ENCODE peak calls at places on chromosomes 4 and X, in ten cellular contexts. N, T, G, U, A, R, Y, X, S and V are unnamed samples.

GRCh38 chrX:18974993-18975392 is 8.9 kb downstream of the PHKA2 start:
- DNase-seq in A (no peak), U (no peak), X (no peak), R (no peak), S (no peak), Y (no peak), N (no peak), T (no peak), G (no peak), V (no peak)

GRCh38 chrX:127138218-127138617 is 318.7 kb downstream of the PRR32 start:
- DNase-seq in X (no peak), T (no peak), G (no peak), R (no peak), N (no peak), S (no peak), A (no peak), U (no peak), Y (no peak), V (peak; percentile 1)

GRCh38 chr4:1970926-1971325 is 37.8 kb downstream of the NELFA start:
- DNase-seq in U (no peak), R (no peak), T (no peak), S (no peak), Y (no peak), G (no peak), X (no peak), A (no peak), N (no peak), V (no peak)

GRCh38 chr4:127606823-127607222 is 25.9 kb upstream of the INTU start:
- DNase-seq in R (no peak), G (no peak), T (peak; percentile 4), S (no peak), X (no peak), A (no peak), U (no peak), N (no peak), Y (no peak), V (no peak)

GRCh38 chr4:175807596-175807995 is 4.5 kb downstream of the GPM6A start:
- DNase-seq in T (no peak), A (no peak), U (no peak), R (no peak), Y (no peak), S (no peak), N (no peak), X (no peak), G (no peak), V (peak; percentile 8)

GRCh38 chrX:120224388-120224787 is 26.2 kb upstream of the ZBTB33 start:
- DNase-seq in N (no peak), S (no peak), T (no peak), Y (no peak), X (no peak), A (no peak), U (no peak), G (no peak), R (no peak), V (no peak)

GRCh38 chr4:142585411-142585810 is 260.7 kb downstream of the INPP4B start:
- DNase-seq in A (no peak), N (peak; percentile 11), U (no peak), R (no peak), T (no peak), Y (no peak), S (no peak), G (no peak), X (no peak), V (no peak)

GRCh38 chr4:37839426-37839825 is 12.9 kb downstream of the PGM2 start:
- DNase-seq in U (no peak), X (no peak), N (no peak), T (no peak), G (no peak), S (no peak), Y (no peak), A (no peak), R (no peak), V (no peak)

GRCh38 chr4:107044170-107044569 is 8.1 kb upstream of the DKK2 start:
- DNase-seq in A (no peak), Y (peak; percentile 26), X (peak; percentile 28), U (no peak), S (no peak), R (no peak), T (no peak), G (peak; percentile 16), N (no peak), V (no peak)

GRCh38 chr4:114879916-114880315 is 233.5 kb downstream of the NDST4 start:
- DNase-seq in G (no peak), X (no peak), R (no peak), N (no peak), Y (no peak), A (no peak), U (no peak), S (no peak), T (no peak), V (no peak)

GRCh38 chr4:17762705-17763104 is 18.7 kb downstream of the FAM184B start:
- DNase-seq in T (peak; percentile 24), A (no peak), R (no peak), S (no peak), Y (peak; percentile 5), X (peak; percentile 60), G (no peak), N (peak; percentile 67), U (no peak), V (no peak)

GRCh38 chrX:24494544-24495113 is 29.5 kb downstream of the PDK3 start:
- DNase-seq in Y (peak; percentile 83), R (no peak), U (peak; percentile 37), A (no peak), S (peak; percentile 71), N (peak; percentile 81), X (peak; percentile 91), T (peak; percentile 82), G (no peak), V (no peak)

DNA sequence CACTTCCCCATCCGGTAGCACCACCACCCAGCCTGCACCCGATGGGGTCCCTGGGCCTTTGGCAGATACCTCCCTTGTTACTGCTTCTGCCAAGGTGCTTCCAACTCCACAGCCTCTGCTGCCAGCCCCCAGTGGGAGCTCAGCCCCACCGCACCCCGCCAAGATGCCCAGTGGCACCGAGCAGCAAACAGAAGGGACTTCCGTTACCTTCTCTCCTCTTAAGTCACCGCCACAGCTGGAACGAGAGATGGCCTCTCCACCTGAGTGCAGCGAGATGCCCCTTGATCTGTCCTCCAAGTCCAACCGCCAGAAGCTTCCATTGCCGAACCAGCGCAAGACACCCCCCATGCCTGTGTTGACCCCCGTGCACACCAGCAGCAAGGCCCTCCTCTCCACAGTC is 31.9 kb downstream of the BCORL1 start:
- DNase-seq in T (no peak), S (no peak), X (no peak), R (no peak), Y (no peak), G (no peak), N (no peak), A (no peak), U (no peak), V (no peak)
- H3K36me3 ChIP-seq in T (peaks cover 2% of the 10 kb centered on the region), S (no peaks in the 10 kb centered on the region), X (no peaks in the 10 kb centered on the region), R (peaks cover 6% of the 10 kb centered on the region), Y (peaks cover 44% of the 10 kb centered on the region), G (peaks cover 4% of the 10 kb centered on the region), N (no peaks in the 10 kb centered on the region), A (no peaks in the 10 kb centered on the region), U (no peaks in the 10 kb centered on the region), V (no peaks in the 10 kb centered on the region)

DNA sequence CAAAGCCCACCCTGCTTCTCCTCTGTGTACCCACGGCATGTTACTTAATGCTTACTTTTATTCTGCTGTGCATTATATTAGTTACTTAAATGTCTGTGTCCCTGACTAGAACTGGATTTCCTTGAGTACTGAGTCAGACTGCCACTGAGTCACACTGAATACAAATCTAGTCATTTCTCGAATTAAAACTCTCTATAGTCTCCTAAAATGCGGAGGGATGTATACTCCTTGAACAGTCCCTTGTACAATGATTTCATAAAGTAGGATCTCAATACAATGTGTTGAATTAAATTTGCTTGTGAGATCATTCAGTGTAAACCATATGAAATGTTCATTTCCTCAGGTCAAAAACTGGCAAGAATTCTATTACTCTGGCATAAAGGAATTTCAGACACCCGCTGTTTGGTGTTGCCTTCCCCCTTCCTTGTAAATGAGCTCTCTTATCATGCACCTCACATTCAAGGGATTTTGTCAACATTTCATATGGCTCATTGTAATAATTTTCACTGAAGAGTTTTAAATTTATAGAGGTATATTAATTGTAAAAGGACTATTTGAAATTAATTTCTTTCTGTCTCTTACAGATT is 17.4 kb upstream of the FAM241A start:
- DNase-seq in S (no peak), Y (no peak), U (no peak), N (peak; percentile 23), X (peak; percentile 59), R (no peak), G (no peak), A (no peak), T (peak; percentile 58), V (peak; percentile 18)
- H3K4me3 ChIP-seq in S (no peak overlapping the region), Y (no peak overlapping the region), U (no peak overlapping the region), N (no peak overlapping the region), X (peak overlapping the region; percentile 13), R (peak overlapping the region; percentile 19), G (no peak overlapping the region), A (no peak overlapping the region), T (no peak overlapping the region), V (no peak overlapping the region)

GRCh38 chrX:16662402-16662801 is 12.4 kb downstream of the S100G start:
- DNase-seq in R (no peak), Y (no peak), U (no peak), N (no peak), A (no peak), X (peak; percentile 44), S (no peak), T (no peak), G (no peak), V (no peak)

GRCh38 chrX:16664059-16664458 is 14.1 kb downstream of the S100G start:
- DNase-seq in U (no peak), T (peak; percentile 19), X (peak; percentile 60), Y (peak; percentile 25), N (no peak), S (no peak), R (no peak), G (no peak), A (no peak), V (no peak)

GRCh38 chrX:16659326-16659725 is 9.4 kb downstream of the S100G start:
- DNase-seq in T (no peak), R (no peak), G (no peak), S (no peak), Y (no peak), A (no peak), N (no peak), U (no peak), X (no peak), V (no peak)

GRCh38 chrX:16664626-16665025 is 14.7 kb downstream of the S100G start:
- DNase-seq in A (no peak), G (no peak), T (no peak), N (no peak), X (peak; percentile 33), R (no peak), S (no peak), Y (no peak), U (no peak), V (peak; percentile 46)

GRCh38 chrX:16661495-16661894 is 11.5 kb downstream of the S100G start:
- DNase-seq in Y (no peak), R (no peak), N (no peak), T (no peak), X (no peak), S (no peak), A (no peak), G (no peak), U (no peak), V (no peak)
- H3K27me3 ChIP-seq in Y (peaks cover 15% of the 10 kb centered on the region), R (no peaks in the 10 kb centered on the region), N (no peaks in the 10 kb centered on the region), T (no peaks in the 10 kb centered on the region), X (no peaks in the 10 kb centered on the region), S (no peaks in the 10 kb centered on the region), A (no peaks in the 10 kb centered on the region), G (no peaks in the 10 kb centered on the region), U (no peaks in the 10 kb centered on the region), V (no peaks in the 10 kb centered on the region)

DNA sequence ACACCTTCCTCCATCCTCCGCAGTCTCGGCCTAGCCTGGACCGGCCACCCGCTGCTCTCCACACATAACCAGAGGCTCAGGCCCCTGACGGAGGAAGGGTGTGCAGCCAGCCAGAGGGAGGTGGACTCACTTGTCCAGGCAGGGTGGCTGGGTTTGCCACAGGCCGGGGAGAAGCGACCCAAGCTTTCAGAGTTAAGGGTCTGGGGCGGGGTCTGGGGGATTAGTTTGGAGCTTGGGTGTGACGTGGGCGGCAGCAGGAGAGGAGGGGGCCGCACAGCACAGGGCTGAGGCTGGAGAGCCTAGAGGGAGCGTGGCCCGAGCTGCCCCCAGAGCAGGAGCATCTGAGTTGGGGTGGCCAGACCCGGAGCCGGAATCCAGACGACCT is 22.4 kb upstream of the CPLX1 start:
- DNase-seq in S (no peak), R (no peak), G (peak; percentile 92), U (no peak), A (no peak), Y (no peak), N (no peak), X (no peak), T (no peak), V (peak; percentile 58)
- H3K36me3 ChIP-seq in S (peaks cover 7% of the 10 kb centered on the region), R (peaks cover 49% of the 10 kb centered on the region), G (peaks cover 33% of the 10 kb centered on the region), U (no peaks in the 10 kb centered on the region), A (no peaks in the 10 kb centered on the region), Y (peaks cover 40% of the 10 kb centered on the region), N (peaks cover 3% of the 10 kb centered on the region), X (no peaks in the 10 kb centered on the region), T (no peaks in the 10 kb centered on the region), V (peaks cover 1% of the 10 kb centered on the region)